ENCODE peak calls at places on chromosome 7, in seven cellular contexts. B, E, O, A, V, K and D are unnamed samples. For H3K36me3, the result is how much of the 10 kb centered on the place peaks cover.

GRCh38 chr7:8254667-8255066 is 7.3 kb downstream of the ICA1 start:
- DNase-seq in B (peak), E (peak), O (no peak), A (no peak), V (no peak), K (no peak), D (no peak)

GRCh38 chr7:130897515-130898419 is 163.8 kb upstream of the KLF14 start:
- DNase-seq in B (no peak), E (no peak), O (no peak), A (no peak), V (no peak), K (no peak), D (no peak)

GRCh38 chr7:138173548-138173947 is 97.3 kb downstream of the AKR1D1 start:
- DNase-seq in B (no peak), E (no peak), O (no peak), A (no peak), V (no peak), K (no peak), D (no peak)

GRCh38 chr7:47438411-47439029 is 143.4 kb downstream of the TNS3 start:
- DNase-seq in B (no peak), E (peak), O (no peak), A (no peak), V (no peak), K (no peak), D (no peak)

GRCh38 chr7:137986252-137987010 is 15.5 kb downstream of the CREB3L2 start:
- DNase-seq in B (no peak), E (peak), O (no peak), A (no peak), V (no peak), K (no peak), D (no peak)

GRCh38 chr7:106114735-106115383 is 2.7 kb upstream of the SYPL1 start:
- DNase-seq in B (no peak), E (peak), O (no peak), A (no peak), V (no peak), K (peak), D (no peak)

GRCh38 chr7:2143450-2143849 is 89.3 kb downstream of the MAD1L1 start:
- DNase-seq in B (no peak), E (no peak), O (no peak), A (no peak), V (no peak), K (no peak), D (no peak)

GRCh38 chr7:151248191-151249033 is at the start of gene SMARCD3:
- DNase-seq in B (peak), E (peak), O (no peak), A (no peak), V (peak), K (no peak), D (peak)

GRCh38 chr7:139936760-139937310 is 107.8 kb downstream of the TBXAS1 start:
- DNase-seq in B (no peak), E (no peak), O (no peak), A (no peak), V (no peak), K (no peak), D (no peak)

GRCh38 chr7:96495751-96496216 is 173.9 kb upstream of the SLC25A13 start:
- DNase-seq in B (no peak), E (no peak), O (no peak), A (no peak), V (no peak), K (no peak), D (no peak)

GRCh38 chr7:87895363-87895762 is 19.1 kb downstream of the DBF4 start:
- DNase-seq in B (no peak), E (no peak), O (no peak), A (no peak), V (no peak), K (no peak), D (no peak)
- H3K36me3 ChIP-seq in B (under half), E (under half), O (under half), A (under half), V (under half), K (under half), D (under half)

DNA sequence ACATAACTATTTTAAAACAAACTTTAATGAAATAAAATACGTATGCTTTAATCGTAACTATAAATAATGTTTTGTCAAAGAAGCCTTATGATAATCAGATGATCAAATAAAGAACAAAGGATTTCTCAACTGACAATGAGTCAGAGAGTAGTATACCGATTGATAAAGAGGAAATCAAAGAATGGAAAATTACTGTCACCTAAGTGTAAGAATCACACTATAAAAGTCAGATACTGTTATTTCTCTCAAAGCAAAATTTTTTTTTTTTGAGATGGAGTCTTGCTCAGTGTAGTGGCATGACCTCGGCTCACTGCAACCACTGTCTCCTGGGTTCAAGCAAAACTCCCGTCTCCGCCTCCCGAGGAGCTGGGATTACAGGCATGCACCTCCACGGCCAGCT is 18.8 kb downstream of the DNAJC2 start:
- DNase-seq in B (no peak), E (no peak), O (no peak), A (no peak), V (no peak), K (no peak), D (no peak)
- H3K36me3 ChIP-seq in B (under half), E (under half), O (under half), A (under half), V (under half), K (under half), D (under half)

GRCh38 chr7:132189881-132190280 is 386.4 kb downstream of the PLXNA4 start:
- DNase-seq in B (no peak), E (no peak), O (no peak), A (no peak), V (no peak), K (no peak), D (no peak)

GRCh38 chr7:132190683-132191082 is 385.6 kb downstream of the PLXNA4 start:
- DNase-seq in B (no peak), E (no peak), O (no peak), A (no peak), V (no peak), K (no peak), D (no peak)

GRCh38 chr7:132187391-132187790 is 388.9 kb downstream of the PLXNA4 start:
- DNase-seq in B (no peak), E (no peak), O (no peak), A (no peak), V (no peak), K (no peak), D (no peak)

GRCh38 chr7:132185150-132185549 is 391.1 kb downstream of the PLXNA4 start:
- DNase-seq in B (no peak), E (no peak), O (no peak), A (no peak), V (no peak), K (no peak), D (no peak)

GRCh38 chr7:132187869-132188789 is 388.1 kb downstream of the PLXNA4 start:
- DNase-seq in B (no peak), E (no peak), O (no peak), A (no peak), V (no peak), K (no peak), D (no peak)
- H3K36me3 ChIP-seq in B (under half), E (under half), O (under half), A (under half), V (under half), K (under half), D (under half)

GRCh38 chr7:41730668-41731067 is 27.8 kb upstream of the INHBA start:
- DNase-seq in B (no peak), E (no peak), O (no peak), A (no peak), V (no peak), K (no peak), D (no peak)
- H3K36me3 ChIP-seq in B (under half), E (under half), O (under half), A (under half), V (under half), K (under half), D (under half)

DNA sequence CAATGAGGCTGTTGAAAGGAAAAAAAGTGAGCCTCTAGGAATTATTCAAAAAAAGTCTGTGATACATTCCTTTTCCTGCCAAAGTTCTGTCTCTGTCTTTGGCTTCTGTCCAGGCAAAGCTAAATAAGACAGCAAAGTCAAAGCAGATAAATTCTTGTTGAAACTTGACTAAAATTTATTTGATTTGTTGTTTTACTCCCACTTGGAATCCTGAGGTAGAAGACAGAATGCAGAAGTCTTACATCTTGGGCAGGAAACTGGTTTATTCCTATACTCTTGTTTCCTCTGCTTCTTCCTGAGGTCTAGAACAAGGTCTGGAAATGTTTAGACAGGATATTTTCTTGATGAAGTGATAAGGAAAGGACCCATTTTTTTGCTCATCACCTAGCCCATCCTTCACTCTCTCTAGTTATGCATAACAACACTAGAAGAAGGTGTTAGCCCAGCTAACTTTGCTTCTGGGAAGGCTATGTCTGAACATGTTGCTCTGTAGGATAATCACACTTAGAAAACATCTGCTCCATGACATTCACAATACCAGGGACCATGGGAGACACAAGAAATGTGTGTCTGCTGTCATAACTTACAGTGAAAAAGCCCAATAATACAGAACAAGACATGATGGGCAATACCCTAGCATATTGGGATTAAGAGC is 14.1 kb upstream of the ZNF282 start:
- DNase-seq in B (no peak), E (no peak), O (no peak), A (no peak), V (no peak), K (no peak), D (no peak)
- H3K36me3 ChIP-seq in B (under half), E (under half), O (under half), A (under half), V (under half), K (under half), D (under half)

GRCh38 chr7:44979481-44980392 is 922 bp upstream of the MYO1G start:
- DNase-seq in B (no peak), E (no peak), O (no peak), A (no peak), V (peak), K (no peak), D (no peak)
- H3K36me3 ChIP-seq in B (under half), E (under half), O (under half), A (under half), V (under half), K (under half), D (under half)

GRCh38 chr7:158695726-158696452 is 8.7 kb downstream of the NCAPG2 start:
- DNase-seq in B (peak), E (peak), O (peak), A (peak), V (peak), K (peak), D (peak)
- H3K36me3 ChIP-seq in B (under half), E (under half), O (under half), A (under half), V (under half), K (under half), D (under half)

GRCh38 chr7:149479554-149479953 is 18.1 kb downstream of the ZNF746 start:
- DNase-seq in B (no peak), E (no peak), O (no peak), A (no peak), V (no peak), K (no peak), D (no peak)
- H3K36me3 ChIP-seq in B (under half), E (under half), O (under half), A (under half), V (under half), K (under half), D (under half)

DNA sequence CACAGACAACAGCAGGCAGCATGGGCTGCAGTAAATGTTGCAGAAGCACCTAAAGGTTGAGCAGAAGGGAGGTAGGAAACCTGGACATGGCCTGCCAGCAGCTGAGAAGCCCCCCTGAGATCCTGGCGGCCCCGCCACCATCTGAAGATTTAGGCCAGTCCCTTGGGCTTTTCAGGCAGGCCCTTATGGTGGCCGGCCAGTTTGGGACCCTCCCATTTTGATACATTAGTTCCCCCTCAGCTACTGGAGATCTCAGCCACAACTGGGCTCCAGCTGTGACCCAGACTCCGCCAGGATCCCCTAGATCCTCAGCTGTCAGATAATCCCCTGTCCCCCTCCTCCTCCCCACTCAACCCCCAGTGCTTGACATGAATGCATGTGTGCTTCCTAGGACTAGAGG is 34.4 kb downstream of the ZNF783 start:
- DNase-seq in B (no peak), E (no peak), O (no peak), A (no peak), V (no peak), K (no peak), D (no peak)
- H3K36me3 ChIP-seq in B (under half), E (under half), O (under half), A (under half), V (under half), K (under half), D (under half)